ENCODE peak calls at places on chromosomes 12 and 14, in six cellular contexts. V is cardiac muscle cell, U is body of pancreas, Q is A549, A is heart left ventricle, E is left lung. W is an unnamed sample. For H3K4me1, the result is how much of the 10 kb centered on the place peaks cover.

GRCh38 chr12:56521590-56522371 is at the start of gene RBMS2:
- DNase-seq in V (peak), U (peak), Q (peak), A (peak), E (peak), W (peak)

GRCh38 chr12:132662901-132663755 is 24.0 kb downstream of the POLE start:
- DNase-seq in V (no peak), U (no peak), Q (no peak), A (no peak), E (no peak), W (no peak)

GRCh38 chr14:96091149-96091693 is 52.1 kb downstream of the C14orf132 start:
- DNase-seq in V (no peak), U (no peak), Q (no peak), A (no peak), E (no peak), W (no peak)

GRCh38 chr14:76937181-76938091 is 91.1 kb downstream of the IRF2BPL start:
- DNase-seq in V (peak), U (peak), Q (no peak), A (peak), E (no peak), W (peak)

GRCh38 chr14:91229743-91230200 is 14.7 kb downstream of the GPR68 start:
- DNase-seq in V (peak), U (no peak), Q (no peak), A (no peak), E (no peak), W (no peak)

GRCh38 chr12:54173066-54173726 is 15.6 kb downstream of the SMUG1 start:
- DNase-seq in V (peak), U (peak), Q (no peak), A (peak), E (no peak), W (peak)

GRCh38 chr12:109555431-109556315 is 17.6 kb downstream of the MMAB start:
- DNase-seq in V (no peak), U (no peak), Q (no peak), A (no peak), E (no peak), W (no peak)

GRCh38 chr14:26594756-26595545 is 2.9 kb downstream of the NOVA1 start:
- DNase-seq in V (no peak), U (no peak), Q (no peak), A (no peak), E (no peak), W (no peak)

GRCh38 chr12:109744991-109745942 is 31.6 kb downstream of the FAM222A start:
- DNase-seq in V (peak), U (peak), Q (no peak), A (no peak), E (peak), W (no peak)

GRCh38 chr12:16021026-16021425 is 109.9 kb downstream of the DERA start:
- DNase-seq in V (no peak), U (no peak), Q (no peak), A (no peak), E (no peak), W (no peak)

GRCh38 chr14:58863576-58864345 is 226.0 kb downstream of the DACT1 start:
- DNase-seq in V (peak), U (no peak), Q (no peak), A (no peak), E (no peak), W (no peak)

GRCh38 chr12:57781241-57781640 is 1.3 kb upstream of the TSFM start:
- DNase-seq in V (no peak), U (no peak), Q (no peak), A (no peak), E (no peak), W (no peak)

GRCh38 chr14:64387232-64387737 is 868 bp upstream of the MTHFD1 start:
- DNase-seq in V (peak), U (no peak), Q (peak), A (no peak), E (no peak), W (peak)

GRCh38 chr14:58808828-58809227 is 171.1 kb downstream of the DACT1 start:
- DNase-seq in V (peak), U (peak), Q (peak), A (no peak), E (no peak), W (peak)

GRCh38 chr14:81137316-81137715 is 83.4 kb downstream of the GTF2A1 start:
- DNase-seq in V (peak), U (no peak), Q (peak), A (no peak), E (no peak), W (no peak)

GRCh38 chr12:49803693-49804450 is 24.3 kb downstream of the NCKAP5L start:
- DNase-seq in V (no peak), U (no peak), Q (no peak), A (no peak), E (no peak), W (no peak)

DNA sequence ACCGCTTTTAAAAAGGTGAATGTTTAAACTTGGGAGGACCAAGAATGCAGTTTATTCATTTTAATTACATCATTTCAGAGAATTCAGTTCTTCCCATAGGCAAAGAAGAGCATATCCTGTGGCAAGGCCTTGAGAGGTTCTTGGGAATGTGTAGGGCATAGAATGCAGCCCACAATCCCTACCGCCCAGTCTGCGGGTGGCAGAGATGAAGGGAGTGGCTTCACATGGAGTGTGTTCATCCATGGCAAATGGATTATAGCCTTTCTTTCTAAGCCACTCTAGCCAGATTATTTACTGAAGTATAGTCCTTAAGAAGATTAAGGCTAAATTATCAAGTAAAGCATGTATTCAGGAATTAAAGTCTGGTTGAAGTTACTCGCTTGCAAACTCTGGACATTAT is 97.4 kb downstream of the TSPAN8 start:
- DNase-seq in V (no peak), U (no peak), Q (no peak), A (no peak), E (no peak), W (no peak)
- H3K4me1 ChIP-seq in V (under half), U (under half), Q (under half), A (under half), E (under half), W (under half)

DNA sequence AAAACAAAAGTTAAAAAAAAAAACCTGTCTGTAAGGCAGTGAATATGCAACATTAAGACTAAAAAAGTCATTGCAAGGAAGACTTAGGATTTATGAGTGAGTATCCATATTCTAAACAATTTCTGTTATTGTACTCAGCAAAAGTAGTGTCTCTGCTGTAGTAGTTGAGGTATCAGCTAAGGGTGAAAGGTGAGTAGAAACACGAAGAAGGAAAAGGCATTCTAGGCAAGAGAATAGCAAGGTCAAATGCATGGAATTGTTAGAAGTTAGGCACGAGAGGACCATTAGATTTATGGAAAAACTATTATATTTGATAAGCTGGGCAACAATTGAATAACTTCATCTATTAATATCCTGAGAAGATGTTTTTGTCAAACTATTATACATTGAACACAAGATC is 1.8 kb downstream of the EID3 start:
- DNase-seq in V (no peak), U (no peak), Q (no peak), A (no peak), E (no peak), W (no peak)
- H3K4me1 ChIP-seq in V (under half), U (under half), Q (half or more), A (under half), E (under half), W (under half)

GRCh38 chr12:46492471-46493351 is 120.1 kb upstream of the SLC38A2 start:
- DNase-seq in V (peak), U (peak), Q (peak), A (no peak), E (no peak), W (no peak)

GRCh38 chr12:46489951-46490388 is 117.4 kb upstream of the SLC38A2 start:
- DNase-seq in V (peak), U (no peak), Q (no peak), A (no peak), E (no peak), W (peak)

GRCh38 chr12:46490635-46491034 is 118.1 kb upstream of the SLC38A2 start:
- DNase-seq in V (peak), U (no peak), Q (no peak), A (no peak), E (no peak), W (no peak)

GRCh38 chr12:46493352-46494209 is 121.0 kb upstream of the SLC38A2 start:
- DNase-seq in V (no peak), U (no peak), Q (peak), A (no peak), E (no peak), W (no peak)

GRCh38 chr12:46491548-46491947 is 119.0 kb upstream of the SLC38A2 start:
- DNase-seq in V (peak), U (no peak), Q (no peak), A (no peak), E (no peak), W (no peak)
- H3K4me1 ChIP-seq in V (under half), U (under half), Q (half or more), A (under half), E (under half), W (half or more)

GRCh38 chr12:76542908-76543307 is 16.7 kb downstream of the OSBPL8 start:
- DNase-seq in V (no peak), U (no peak), Q (no peak), A (no peak), E (no peak), W (no peak)

GRCh38 chr12:76545486-76545885 is 14.1 kb downstream of the OSBPL8 start:
- DNase-seq in V (no peak), U (no peak), Q (no peak), A (no peak), E (no peak), W (no peak)

GRCh38 chr12:76544601-76545261 is 14.8 kb downstream of the OSBPL8 start:
- DNase-seq in V (no peak), U (no peak), Q (no peak), A (no peak), E (no peak), W (no peak)

GRCh38 chr12:76546889-76547288 is 12.7 kb downstream of the OSBPL8 start:
- DNase-seq in V (no peak), U (no peak), Q (no peak), A (no peak), E (no peak), W (no peak)

DNA sequence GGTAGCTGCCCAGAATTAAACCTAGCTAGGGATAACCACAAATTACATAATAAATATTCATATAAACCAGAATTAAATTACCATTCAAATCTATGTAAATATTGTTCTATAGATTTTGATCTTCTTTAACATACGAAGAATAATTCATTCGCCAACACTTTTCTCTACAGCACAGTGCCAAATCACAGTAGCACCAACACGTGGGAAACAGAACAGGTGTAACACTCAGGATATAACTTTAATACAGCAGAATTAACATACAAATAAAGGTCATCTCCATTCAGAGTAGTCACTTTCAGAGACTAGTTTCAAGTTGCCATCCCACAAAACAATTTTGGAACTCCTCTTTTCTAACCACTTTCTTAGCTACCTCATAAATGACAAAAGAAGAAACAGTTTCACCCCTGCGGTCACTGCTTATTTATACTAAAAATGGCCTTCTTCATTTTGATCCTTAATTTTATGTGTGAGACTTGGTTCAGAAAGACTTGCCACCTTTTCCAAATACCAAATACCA is 15.7 kb downstream of the OSBPL8 start:
- DNase-seq in V (no peak), U (peak), Q (no peak), A (no peak), E (no peak), W (no peak)
- H3K4me1 ChIP-seq in V (under half), U (under half), Q (under half), A (under half), E (under half), W (under half)